ENCODE peak calls at places on chromosomes 11 and 22, in six cellular contexts. One of them, this sample, is unnamed.

GRCh38 chr11:2814751-2815150 is 70.8 kb downstream of the CDKN1C start:
- DNase-seq in type B pancreatic cell: no peak
- DNase-seq in GDM1: no peak
- DNase-seq in T-helper 1 cell: no peak
- DNase-seq in RPMI7951: no peak
- DNase-seq in fibroblast of mammary gland: no peak
- DNase-seq in this sample: no peak

GRCh38 chr22:31343235-31344191 is 2.6 kb downstream of the PATZ1 start:
- DNase-seq in type B pancreatic cell: peak
- DNase-seq in GDM1: no peak
- DNase-seq in T-helper 1 cell: no peak
- DNase-seq in RPMI7951: no peak
- DNase-seq in fibroblast of mammary gland: no peak
- DNase-seq in this sample: no peak

GRCh38 chr11:110479445-110480101 is 49.8 kb downstream of the FDX1 start:
- DNase-seq in type B pancreatic cell: no peak
- DNase-seq in GDM1: no peak
- DNase-seq in T-helper 1 cell: no peak
- DNase-seq in RPMI7951: peak
- DNase-seq in fibroblast of mammary gland: peak
- DNase-seq in this sample: peak

GRCh38 chr11:65651589-65652510 is 10.9 kb downstream of the RELA start:
- DNase-seq in type B pancreatic cell: no peak
- DNase-seq in GDM1: no peak
- DNase-seq in T-helper 1 cell: no peak
- DNase-seq in RPMI7951: peak
- DNase-seq in fibroblast of mammary gland: peak
- DNase-seq in this sample: no peak

GRCh38 chr11:18563090-18563730 is 25.3 kb downstream of the UEVLD start:
- DNase-seq in type B pancreatic cell: no peak
- DNase-seq in GDM1: no peak
- DNase-seq in T-helper 1 cell: no peak
- DNase-seq in RPMI7951: no peak
- DNase-seq in fibroblast of mammary gland: peak
- DNase-seq in this sample: no peak

GRCh38 chr11:74031310-74031676 is 22.4 kb upstream of the UCP3 start:
- DNase-seq in type B pancreatic cell: no peak
- DNase-seq in GDM1: no peak
- DNase-seq in T-helper 1 cell: no peak
- DNase-seq in RPMI7951: no peak
- DNase-seq in fibroblast of mammary gland: peak
- DNase-seq in this sample: no peak

GRCh38 chr22:36160499-36160942 is at the start of gene APOL3:
- DNase-seq in type B pancreatic cell: no peak
- DNase-seq in GDM1: peak
- DNase-seq in T-helper 1 cell: peak
- DNase-seq in RPMI7951: peak
- DNase-seq in fibroblast of mammary gland: peak
- DNase-seq in this sample: peak

GRCh38 chr11:73170140-73170539 is 28.0 kb upstream of the FCHSD2 start:
- DNase-seq in type B pancreatic cell: no peak
- DNase-seq in GDM1: no peak
- DNase-seq in T-helper 1 cell: no peak
- DNase-seq in RPMI7951: no peak
- DNase-seq in fibroblast of mammary gland: no peak
- DNase-seq in this sample: no peak

GRCh38 chr11:44702897-44703296 is 23.9 kb upstream of the TSPAN18 start:
- DNase-seq in type B pancreatic cell: no peak
- DNase-seq in GDM1: no peak
- DNase-seq in T-helper 1 cell: no peak
- DNase-seq in RPMI7951: peak
- DNase-seq in fibroblast of mammary gland: no peak
- DNase-seq in this sample: no peak

GRCh38 chr11:105168457-105168856 is 28.9 kb upstream of the CARD18 start:
- DNase-seq in type B pancreatic cell: no peak
- DNase-seq in GDM1: no peak
- DNase-seq in T-helper 1 cell: no peak
- DNase-seq in RPMI7951: peak
- DNase-seq in fibroblast of mammary gland: peak
- DNase-seq in this sample: peak

GRCh38 chr11:35144103-35144741 is 5.3 kb downstream of the CD44 start:
- DNase-seq in type B pancreatic cell: no peak
- DNase-seq in GDM1: peak
- DNase-seq in T-helper 1 cell: peak
- DNase-seq in RPMI7951: peak
- DNase-seq in fibroblast of mammary gland: peak
- DNase-seq in this sample: peak

GRCh38 chr11:65560555-65561418 is 2.6 kb upstream of the LTBP3 start:
- DNase-seq in type B pancreatic cell: no peak
- DNase-seq in GDM1: no peak
- DNase-seq in T-helper 1 cell: no peak
- DNase-seq in RPMI7951: peak
- DNase-seq in fibroblast of mammary gland: peak
- DNase-seq in this sample: peak

GRCh38 chr11:78101073-78101472 is 21.4 kb upstream of the NDUFC2 start:
- DNase-seq in type B pancreatic cell: no peak
- DNase-seq in GDM1: no peak
- DNase-seq in T-helper 1 cell: no peak
- DNase-seq in RPMI7951: no peak
- DNase-seq in fibroblast of mammary gland: no peak
- DNase-seq in this sample: no peak

GRCh38 chr11:116384876-116385275 is 387.9 kb downstream of the BUD13 start:
- DNase-seq in type B pancreatic cell: no peak
- DNase-seq in GDM1: no peak
- DNase-seq in T-helper 1 cell: no peak
- DNase-seq in RPMI7951: no peak
- DNase-seq in fibroblast of mammary gland: no peak
- DNase-seq in this sample: no peak

GRCh38 chr11:121467965-121468364 is 15.2 kb upstream of the SORL1-AS1 start:
- DNase-seq in type B pancreatic cell: no peak
- DNase-seq in GDM1: no peak
- DNase-seq in T-helper 1 cell: peak
- DNase-seq in RPMI7951: no peak
- DNase-seq in fibroblast of mammary gland: no peak
- DNase-seq in this sample: no peak

GRCh38 chr11:10414659-10415058 is 40.4 kb upstream of the AMPD3 start:
- DNase-seq in type B pancreatic cell: no peak
- DNase-seq in GDM1: peak
- DNase-seq in T-helper 1 cell: no peak
- DNase-seq in RPMI7951: peak
- DNase-seq in fibroblast of mammary gland: peak
- DNase-seq in this sample: peak

GRCh38 chr11:68872216-68873003 is 30.7 kb upstream of the CPT1A start:
- DNase-seq in type B pancreatic cell: no peak
- DNase-seq in GDM1: no peak
- DNase-seq in T-helper 1 cell: no peak
- DNase-seq in RPMI7951: no peak
- DNase-seq in fibroblast of mammary gland: peak
- DNase-seq in this sample: no peak

GRCh38 chr11:68215087-68215445 is 2.0 kb upstream of the KMT5B start:
- DNase-seq in type B pancreatic cell: no peak
- DNase-seq in GDM1: no peak
- DNase-seq in T-helper 1 cell: no peak
- DNase-seq in RPMI7951: no peak
- DNase-seq in fibroblast of mammary gland: no peak
- DNase-seq in this sample: no peak

GRCh38 chr11:35211952-35212351 is 73.0 kb downstream of the CD44 start:
- DNase-seq in type B pancreatic cell: no peak
- DNase-seq in GDM1: no peak
- DNase-seq in T-helper 1 cell: no peak
- DNase-seq in RPMI7951: no peak
- DNase-seq in fibroblast of mammary gland: no peak
- DNase-seq in this sample: no peak

GRCh38 chr11:125072961-125073590 is 10.0 kb downstream of the SLC37A2 start:
- DNase-seq in type B pancreatic cell: no peak
- DNase-seq in GDM1: no peak
- DNase-seq in T-helper 1 cell: no peak
- DNase-seq in RPMI7951: no peak
- DNase-seq in fibroblast of mammary gland: no peak
- DNase-seq in this sample: no peak

GRCh38 chr11:5198285-5198684 is 2.2 kb downstream of the OR51V1 start:
- DNase-seq in type B pancreatic cell: no peak
- DNase-seq in GDM1: no peak
- DNase-seq in T-helper 1 cell: no peak
- DNase-seq in RPMI7951: no peak
- DNase-seq in fibroblast of mammary gland: no peak
- DNase-seq in this sample: no peak

GRCh38 chr11:123299721-123300120 is 104.7 kb upstream of the CLMP start:
- DNase-seq in type B pancreatic cell: no peak
- DNase-seq in GDM1: no peak
- DNase-seq in T-helper 1 cell: no peak
- DNase-seq in RPMI7951: no peak
- DNase-seq in fibroblast of mammary gland: no peak
- DNase-seq in this sample: no peak

GRCh38 chr22:18067121-18067520 is 10.7 kb upstream of the PEX26 start:
- DNase-seq in type B pancreatic cell: no peak
- DNase-seq in GDM1: no peak
- DNase-seq in T-helper 1 cell: no peak
- DNase-seq in RPMI7951: no peak
- DNase-seq in fibroblast of mammary gland: no peak
- DNase-seq in this sample: no peak

GRCh38 chr11:16902979-16903378 is 111.2 kb downstream of the PLEKHA7 start:
- DNase-seq in type B pancreatic cell: no peak
- DNase-seq in GDM1: peak
- DNase-seq in T-helper 1 cell: no peak
- DNase-seq in RPMI7951: no peak
- DNase-seq in fibroblast of mammary gland: no peak
- DNase-seq in this sample: peak

GRCh38 chr11:19013181-19013857 is 47.2 kb downstream of the MRGPRX2 start:
- DNase-seq in type B pancreatic cell: no peak
- DNase-seq in GDM1: no peak
- DNase-seq in T-helper 1 cell: no peak
- DNase-seq in RPMI7951: no peak
- DNase-seq in fibroblast of mammary gland: no peak
- DNase-seq in this sample: no peak

GRCh38 chr11:117752721-117753237 is 44.2 kb downstream of the DSCAML1 start:
- DNase-seq in type B pancreatic cell: no peak
- DNase-seq in GDM1: no peak
- DNase-seq in T-helper 1 cell: no peak
- DNase-seq in RPMI7951: no peak
- DNase-seq in fibroblast of mammary gland: no peak
- DNase-seq in this sample: no peak

GRCh38 chr22:26679003-26679629 is 21.7 kb downstream of the MIAT start:
- DNase-seq in type B pancreatic cell: peak
- DNase-seq in GDM1: peak
- DNase-seq in T-helper 1 cell: peak
- DNase-seq in RPMI7951: peak
- DNase-seq in fibroblast of mammary gland: peak
- DNase-seq in this sample: peak

GRCh38 chr11:44986315-44986714 is 35.6 kb upstream of the TP53I11 start:
- DNase-seq in type B pancreatic cell: no peak
- DNase-seq in GDM1: no peak
- DNase-seq in T-helper 1 cell: no peak
- DNase-seq in RPMI7951: no peak
- DNase-seq in fibroblast of mammary gland: no peak
- DNase-seq in this sample: no peak

GRCh38 chr11:33920838-33921613 is 29.1 kb upstream of the LMO2 start:
- DNase-seq in type B pancreatic cell: no peak
- DNase-seq in GDM1: no peak
- DNase-seq in T-helper 1 cell: no peak
- DNase-seq in RPMI7951: peak
- DNase-seq in fibroblast of mammary gland: no peak
- DNase-seq in this sample: no peak

GRCh38 chr11:127890026-127890611 is 697.2 kb downstream of the ETS1 start:
- DNase-seq in type B pancreatic cell: no peak
- DNase-seq in GDM1: no peak
- DNase-seq in T-helper 1 cell: no peak
- DNase-seq in RPMI7951: peak
- DNase-seq in fibroblast of mammary gland: peak
- DNase-seq in this sample: no peak

GRCh38 chr11:33634291-33634834 is 66.3 kb downstream of the C11orf91 start:
- DNase-seq in type B pancreatic cell: no peak
- DNase-seq in GDM1: no peak
- DNase-seq in T-helper 1 cell: no peak
- DNase-seq in RPMI7951: peak
- DNase-seq in fibroblast of mammary gland: peak
- DNase-seq in this sample: peak

GRCh38 chr11:36583667-36584066 is 10.6 kb upstream of the IFTAP start:
- DNase-seq in type B pancreatic cell: no peak
- DNase-seq in GDM1: no peak
- DNase-seq in T-helper 1 cell: no peak
- DNase-seq in RPMI7951: no peak
- DNase-seq in fibroblast of mammary gland: no peak
- DNase-seq in this sample: no peak